ENCODE peak calls at places on chromosomes 6 and 20, in seven cellular contexts. P, X, H, G, T, L and R are unnamed samples. For H3K4me1, the result is how much of the 10 kb centered on the place peaks cover.

GRCh38 chr6:7535498-7535897 is 6.0 kb upstream of the DSP start:
- DNase-seq in P (no peak), X (no peak), H (no peak), G (no peak), T (no peak), L (no peak), R (no peak)

GRCh38 chr6:96675617-96676016 is 112.7 kb downstream of the FHL5 start:
- DNase-seq in P (no peak), X (no peak), H (no peak), G (no peak), T (no peak), L (no peak), R (no peak)

GRCh38 chr20:41533537-41534136 is 84.5 kb downstream of the CHD6 start:
- DNase-seq in P (no peak), X (no peak), H (no peak), G (no peak), T (no peak), L (no peak), R (no peak)

GRCh38 chr20:50325215-50325614 is 134.6 kb downstream of the CEBPB start:
- DNase-seq in P (no peak), X (peak), H (no peak), G (no peak), T (peak), L (peak), R (no peak)

GRCh38 chr20:51831891-51832675 is 29.8 kb upstream of the SALL4 start:
- DNase-seq in P (peak), X (no peak), H (peak), G (no peak), T (no peak), L (no peak), R (no peak)

GRCh38 chr20:36812601-36813000 is 39.0 kb upstream of the DSN1 start:
- DNase-seq in P (no peak), X (no peak), H (no peak), G (no peak), T (no peak), L (no peak), R (no peak)

GRCh38 chr6:75363304-75363703 is 78.7 kb upstream of the TMEM30A start:
- DNase-seq in P (no peak), X (no peak), H (peak), G (no peak), T (no peak), L (no peak), R (no peak)

GRCh38 chr20:19789446-19789845 is 31.4 kb downstream of the RIN2 start:
- DNase-seq in P (no peak), X (no peak), H (no peak), G (no peak), T (no peak), L (no peak), R (no peak)

GRCh38 chr20:38729767-38730166 is 5.5 kb downstream of the SLC32A1 start:
- DNase-seq in P (no peak), X (no peak), H (no peak), G (no peak), T (no peak), L (no peak), R (no peak)

GRCh38 chr20:51062065-51062464 is 39.2 kb upstream of the KCNG1 start:
- DNase-seq in P (peak), X (no peak), H (no peak), G (no peak), T (no peak), L (no peak), R (no peak)

GRCh38 chr20:50093240-50093639 is 19.7 kb downstream of the UBE2V1 start:
- DNase-seq in P (no peak), X (no peak), H (no peak), G (no peak), T (no peak), L (no peak), R (no peak)

GRCh38 chr6:107965746-107966145 is 7.7 kb upstream of the SEC63 start:
- DNase-seq in P (peak), X (no peak), H (no peak), G (no peak), T (no peak), L (no peak), R (no peak)

GRCh38 chr6:105608711-105609374 is 206.0 kb upstream of the PREP start:
- DNase-seq in P (peak), X (peak), H (peak), G (no peak), T (no peak), L (no peak), R (no peak)

GRCh38 chr20:17844549-17845298 is 123.9 kb downstream of the SNX5 start:
- DNase-seq in P (no peak), X (no peak), H (no peak), G (no peak), T (no peak), L (no peak), R (no peak)

GRCh38 chr6:7673063-7673536 is 52.8 kb upstream of the BMP6 start:
- DNase-seq in P (peak), X (peak), H (no peak), G (peak), T (peak), L (no peak), R (peak)

GRCh38 chr6:123329337-123329736 is 307.4 kb downstream of the TRDN start:
- DNase-seq in P (no peak), X (no peak), H (no peak), G (no peak), T (no peak), L (no peak), R (no peak)

GRCh38 chr6:148146717-148147116 is 195.9 kb upstream of the SASH1 start:
- DNase-seq in P (peak), X (no peak), H (no peak), G (no peak), T (no peak), L (no peak), R (no peak)

GRCh38 chr6:139109558-139109957 is 25.3 kb upstream of the HECA start:
- DNase-seq in P (peak), X (no peak), H (peak), G (no peak), T (no peak), L (no peak), R (peak)

GRCh38 chr6:33707771-33708170 is 3.7 kb downstream of the UQCC2 start:
- DNase-seq in P (no peak), X (no peak), H (no peak), G (no peak), T (no peak), L (no peak), R (no peak)

GRCh38 chr6:107715523-107716321 is 108.4 kb downstream of the SCML4 start:
- DNase-seq in P (no peak), X (no peak), H (no peak), G (no peak), T (no peak), L (no peak), R (no peak)

GRCh38 chr6:134817448-134817847 is 132.5 kb downstream of the ALDH8A1 start:
- DNase-seq in P (no peak), X (no peak), H (no peak), G (no peak), T (no peak), L (no peak), R (no peak)

GRCh38 chr6:1247058-1247457 is 64.8 kb upstream of the FOXQ1 start:
- DNase-seq in P (no peak), X (no peak), H (no peak), G (no peak), T (no peak), L (no peak), R (no peak)

GRCh38 chr20:37807901-37808751 is 94.8 kb upstream of the VSTM2L start:
- DNase-seq in P (no peak), X (no peak), H (no peak), G (no peak), T (no peak), L (no peak), R (no peak)

GRCh38 chr6:147204060-147204785 is at the start of gene STXBP5:
- DNase-seq in P (peak), X (peak), H (peak), G (peak), T (peak), L (peak), R (peak)

GRCh38 chr6:105504660-105505059 is 101.8 kb upstream of the PREP start:
- DNase-seq in P (no peak), X (no peak), H (no peak), G (peak), T (no peak), L (no peak), R (peak)

GRCh38 chr6:27263886-27264285 is 16.4 kb downstream of the PRSS16 start:
- DNase-seq in P (no peak), X (no peak), H (no peak), G (no peak), T (no peak), L (no peak), R (no peak)

GRCh38 chr6:163710552-163710951 is 296.0 kb downstream of the QKI start:
- DNase-seq in P (no peak), X (no peak), H (no peak), G (no peak), T (no peak), L (no peak), R (peak)
- H3K4me1 ChIP-seq in P (under half), X (half or more), H (under half), G (half or more), T (under half), L (under half), R (half or more)

GRCh38 chr20:62816879-62817873 is at the start of gene COL9A3:
- DNase-seq in P (no peak), X (no peak), H (no peak), G (no peak), T (no peak), L (no peak), R (no peak)

GRCh38 chr20:62818592-62819493 is 2.0 kb downstream of the COL9A3 start:
- DNase-seq in P (peak), X (no peak), H (no peak), G (peak), T (peak), L (no peak), R (peak)

GRCh38 chr20:62816031-62816878 is 595 bp upstream of the COL9A3 start:
- DNase-seq in P (no peak), X (no peak), H (peak), G (no peak), T (no peak), L (no peak), R (no peak)

GRCh38 chr20:62819494-62820174 is 2.8 kb downstream of the COL9A3 start:
- DNase-seq in P (peak), X (no peak), H (no peak), G (no peak), T (no peak), L (no peak), R (no peak)

GRCh38 chr20:62817975-62818591 is 1.2 kb downstream of the COL9A3 start:
- DNase-seq in P (no peak), X (no peak), H (no peak), G (no peak), T (no peak), L (no peak), R (no peak)
- H3K4me1 ChIP-seq in P (under half), X (under half), H (half or more), G (under half), T (under half), L (under half), R (half or more)

GRCh38 chr6:43709654-43710303 is 22.2 kb upstream of the MRPS18A start:
- DNase-seq in P (peak), X (no peak), H (no peak), G (no peak), T (no peak), L (no peak), R (no peak)
- H3K4me1 ChIP-seq in P (under half), X (under half), H (under half), G (under half), T (under half), L (under half), R (under half)

DNA sequence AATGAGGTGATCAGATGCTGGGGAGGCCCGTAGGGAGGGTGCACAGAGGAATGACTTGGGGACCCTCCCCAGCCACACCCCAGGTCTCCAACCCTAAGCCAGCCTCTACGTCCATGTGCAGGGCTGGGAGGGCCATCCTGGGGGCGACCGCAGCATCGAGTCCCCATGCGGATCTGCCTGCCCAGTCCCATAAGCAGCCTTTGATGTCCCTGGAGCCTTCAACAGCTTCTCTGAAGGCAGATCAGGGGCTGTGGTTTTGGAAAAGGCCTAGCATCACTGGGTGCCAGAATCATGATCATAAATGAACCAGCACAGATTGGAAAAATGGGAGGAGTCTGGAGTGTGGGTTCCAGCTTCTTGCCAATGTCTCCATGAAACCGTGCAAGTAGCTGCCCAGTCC is 22.9 kb downstream of the TOX2 start:
- DNase-seq in P (peak), X (no peak), H (peak), G (no peak), T (no peak), L (no peak), R (no peak)
- H3K4me1 ChIP-seq in P (under half), X (half or more), H (under half), G (under half), T (under half), L (under half), R (half or more)

GRCh38 chr6:158805698-158806373 is 13.3 kb downstream of the EZR start:
- DNase-seq in P (no peak), X (no peak), H (no peak), G (no peak), T (no peak), L (no peak), R (no peak)

GRCh38 chr6:158799051-158799792 is 19.9 kb downstream of the EZR start:
- DNase-seq in P (peak), X (no peak), H (peak), G (no peak), T (no peak), L (no peak), R (peak)

GRCh38 chr6:158803733-158804143 is 15.4 kb downstream of the EZR start:
- DNase-seq in P (peak), X (no peak), H (peak), G (no peak), T (no peak), L (no peak), R (no peak)

GRCh38 chr6:158798311-158798710 is 20.9 kb downstream of the EZR start:
- DNase-seq in P (no peak), X (no peak), H (no peak), G (no peak), T (no peak), L (no peak), R (no peak)

GRCh38 chr6:158801655-158802294 is 17.4 kb downstream of the EZR start:
- DNase-seq in P (no peak), X (no peak), H (no peak), G (peak), T (no peak), L (no peak), R (peak)
- H3K4me1 ChIP-seq in P (half or more), X (half or more), H (under half), G (under half), T (under half), L (under half), R (half or more)